ENCODE peak calls at places on chromosomes 4 and X, in eight cellular contexts. One of them, this sample, is unnamed.
A peak's percentile ranks its signal among the peaks of the same experiment; 100 is the strongest.

GRCh38 chr4:125315571-125316390 is 1.0 kb downstream of the FAT4 start:
- DNase-seq in mucosa of gallbladder: peak; percentile 21
- DNase-seq in GM20000: peak; percentile 21
- DNase-seq in mesendoderm: peak; percentile 79
- DNase-seq in IMR-90: peak; percentile 54
- DNase-seq in ovary: peak; percentile 58
- DNase-seq in cardiac fibroblast: peak; percentile 64
- DNase-seq in ELR: peak; percentile 61
- DNase-seq in this sample: peak; percentile 23

GRCh38 chr4:3199661-3200422 is 49.1 kb upstream of the MSANTD1 start:
- DNase-seq in mucosa of gallbladder: no peak
- DNase-seq in GM20000: no peak
- DNase-seq in mesendoderm: no peak
- DNase-seq in IMR-90: no peak
- DNase-seq in ovary: no peak
- DNase-seq in cardiac fibroblast: no peak
- DNase-seq in ELR: no peak
- DNase-seq in this sample: no peak

GRCh38 chr4:127370495-127371069 is 262.2 kb upstream of the INTU start:
- DNase-seq in mucosa of gallbladder: peak; percentile 67
- DNase-seq in GM20000: no peak
- DNase-seq in mesendoderm: no peak
- DNase-seq in IMR-90: peak; percentile 1
- DNase-seq in ovary: no peak
- DNase-seq in cardiac fibroblast: no peak
- DNase-seq in ELR: peak; percentile 3
- DNase-seq in this sample: no peak

GRCh38 chr4:158811704-158812103 is 42.9 kb downstream of the FNIP2 start:
- DNase-seq in mucosa of gallbladder: peak; percentile 44
- DNase-seq in GM20000: no peak
- DNase-seq in mesendoderm: no peak
- DNase-seq in IMR-90: no peak
- DNase-seq in ovary: no peak
- DNase-seq in cardiac fibroblast: peak; percentile 54
- DNase-seq in ELR: peak; percentile 17
- DNase-seq in this sample: no peak

GRCh38 chr4:70936200-70936787 is 34.1 kb downstream of the MOB1B start:
- DNase-seq in mucosa of gallbladder: no peak
- DNase-seq in GM20000: no peak
- DNase-seq in mesendoderm: no peak
- DNase-seq in IMR-90: peak; percentile 61
- DNase-seq in ovary: no peak
- DNase-seq in cardiac fibroblast: no peak
- DNase-seq in ELR: no peak
- DNase-seq in this sample: no peak

GRCh38 chr4:95548738-95549245 is at the start of gene UNC5C:
- DNase-seq in mucosa of gallbladder: peak; percentile 51
- DNase-seq in GM20000: no peak
- DNase-seq in mesendoderm: peak; percentile 92
- DNase-seq in IMR-90: no peak
- DNase-seq in ovary: peak; percentile 88
- DNase-seq in cardiac fibroblast: peak; percentile 90
- DNase-seq in ELR: no peak
- DNase-seq in this sample: no peak

GRCh38 chrX:150036181-150036580 is 97.9 kb upstream of the EOLA2 start:
- DNase-seq in mucosa of gallbladder: peak; percentile 49
- DNase-seq in GM20000: no peak
- DNase-seq in mesendoderm: no peak
- DNase-seq in IMR-90: peak; percentile 70
- DNase-seq in ovary: no peak
- DNase-seq in cardiac fibroblast: peak; percentile 64
- DNase-seq in ELR: peak; percentile 76
- DNase-seq in this sample: peak; percentile 55

GRCh38 chr4:93313207-93313606 is 515.3 kb upstream of the ATOH1 start:
- DNase-seq in mucosa of gallbladder: no peak
- DNase-seq in GM20000: no peak
- DNase-seq in mesendoderm: no peak
- DNase-seq in IMR-90: peak; percentile 41
- DNase-seq in ovary: no peak
- DNase-seq in cardiac fibroblast: no peak
- DNase-seq in ELR: no peak
- DNase-seq in this sample: no peak

GRCh38 chr4:22202351-22203343 is 254.1 kb upstream of the KCNIP4 start:
- DNase-seq in mucosa of gallbladder: no peak
- DNase-seq in GM20000: no peak
- DNase-seq in mesendoderm: no peak
- DNase-seq in IMR-90: no peak
- DNase-seq in ovary: no peak
- DNase-seq in cardiac fibroblast: no peak
- DNase-seq in ELR: no peak
- DNase-seq in this sample: no peak

GRCh38 chrX:119655125-119655524 is 37.8 kb downstream of the SEPTIN6 start:
- DNase-seq in mucosa of gallbladder: no peak
- DNase-seq in GM20000: no peak
- DNase-seq in mesendoderm: peak; percentile 20
- DNase-seq in IMR-90: peak; percentile 88
- DNase-seq in ovary: peak; percentile 58
- DNase-seq in cardiac fibroblast: peak; percentile 96
- DNase-seq in ELR: peak; percentile 77
- DNase-seq in this sample: peak; percentile 64